ENCODE peak calls at places on chromosome 20, in six cellular contexts. One of them, this sample, is unnamed.

GRCh38 chr20:4160761-4161305 is 145.5 kb upstream of the RNF24 start:
- DNase-seq in stomach: no peak
- DNase-seq in SK-N-SH: no peak
- DNase-seq in neural progenitor cell: peak; percentile 67
- DNase-seq in PC-3: peak; percentile 38
- DNase-seq in iPS DF 6.9: no peak
- DNase-seq in this sample: no peak

GRCh38 chr20:25389381-25389857 is 1.2 kb downstream of the ABHD12 start:
- DNase-seq in PC-3: peak; percentile 37
- DNase-seq in SK-N-SH: peak; percentile 13
- DNase-seq in stomach: no peak
- DNase-seq in iPS DF 6.9: no peak
- DNase-seq in neural progenitor cell: no peak
- DNase-seq in this sample: peak; percentile 37

GRCh38 chr20:58433759-58434158 is 44.7 kb downstream of the VAPB start:
- DNase-seq in SK-N-SH: no peak
- DNase-seq in neural progenitor cell: no peak
- DNase-seq in iPS DF 6.9: no peak
- DNase-seq in stomach: no peak
- DNase-seq in PC-3: peak; percentile 60
- DNase-seq in this sample: peak; percentile 27

GRCh38 chr20:57618091-57618765 is 2.0 kb downstream of the ZBP1 start:
- DNase-seq in stomach: no peak
- DNase-seq in SK-N-SH: no peak
- DNase-seq in PC-3: peak; percentile 99
- DNase-seq in neural progenitor cell: no peak
- DNase-seq in iPS DF 6.9: no peak
- DNase-seq in this sample: peak; percentile 79

GRCh38 chr20:11832397-11832796 is 85.3 kb upstream of the BTBD3 start:
- DNase-seq in PC-3: no peak
- DNase-seq in SK-N-SH: no peak
- DNase-seq in iPS DF 6.9: no peak
- DNase-seq in stomach: no peak
- DNase-seq in neural progenitor cell: no peak
- DNase-seq in this sample: no peak

GRCh38 chr20:52105045-52105572 is 86.5 kb downstream of the ZFP64 start:
- DNase-seq in stomach: no peak
- DNase-seq in PC-3: no peak
- DNase-seq in SK-N-SH: peak; percentile 48
- DNase-seq in neural progenitor cell: peak; percentile 82
- DNase-seq in iPS DF 6.9: no peak
- DNase-seq in this sample: no peak

GRCh38 chr20:4835244-4836177 is 113.8 kb downstream of the PRND start:
- DNase-seq in SK-N-SH: no peak
- DNase-seq in iPS DF 6.9: no peak
- DNase-seq in PC-3: no peak
- DNase-seq in neural progenitor cell: no peak
- DNase-seq in stomach: no peak
- DNase-seq in this sample: no peak

GRCh38 chr20:58710481-58711265 is 18.1 kb downstream of the NPEPL1 start:
- DNase-seq in SK-N-SH: peak; percentile 14
- DNase-seq in neural progenitor cell: peak; percentile 20
- DNase-seq in iPS DF 6.9: no peak
- DNase-seq in PC-3: no peak
- DNase-seq in stomach: no peak
- DNase-seq in this sample: no peak

GRCh38 chr20:47360207-47360488 is 3.6 kb upstream of the ZMYND8 start:
- DNase-seq in PC-3: peak; percentile 86
- DNase-seq in neural progenitor cell: no peak
- DNase-seq in stomach: peak; percentile 54
- DNase-seq in SK-N-SH: no peak
- DNase-seq in iPS DF 6.9: no peak
- DNase-seq in this sample: peak; percentile 72

GRCh38 chr20:59933849-59934585 is 580 bp upstream of the SYCP2 start:
- DNase-seq in stomach: peak; percentile 85
- DNase-seq in PC-3: peak; percentile 78
- DNase-seq in SK-N-SH: peak; percentile 97
- DNase-seq in neural progenitor cell: peak; percentile 83
- DNase-seq in iPS DF 6.9: no peak
- DNase-seq in this sample: peak; percentile 76

GRCh38 chr20:54118220-54119001 is 48.0 kb upstream of the BCAS1 start:
- DNase-seq in stomach: no peak
- DNase-seq in SK-N-SH: no peak
- DNase-seq in PC-3: no peak
- DNase-seq in iPS DF 6.9: no peak
- DNase-seq in neural progenitor cell: no peak
- DNase-seq in this sample: no peak

GRCh38 chr20:47950557-47951283 is 165.4 kb upstream of the SULF2 start:
- DNase-seq in iPS DF 6.9: no peak
- DNase-seq in stomach: no peak
- DNase-seq in SK-N-SH: no peak
- DNase-seq in PC-3: peak; percentile 47
- DNase-seq in neural progenitor cell: no peak
- DNase-seq in this sample: no peak

GRCh38 chr20:45545754-45546453 is 1.3 kb downstream of the EPPIN start:
- DNase-seq in PC-3: peak; percentile 67
- DNase-seq in SK-N-SH: peak; percentile 10
- DNase-seq in stomach: no peak
- DNase-seq in neural progenitor cell: peak; percentile 70
- DNase-seq in iPS DF 6.9: peak; percentile 41
- DNase-seq in this sample: peak; percentile 23

GRCh38 chr20:25233016-25233772 is 14.7 kb upstream of the PYGB start:
- DNase-seq in stomach: peak; percentile 94
- DNase-seq in PC-3: peak; percentile 97
- DNase-seq in neural progenitor cell: peak; percentile 42
- DNase-seq in iPS DF 6.9: no peak
- DNase-seq in SK-N-SH: no peak
- DNase-seq in this sample: peak; percentile 79

GRCh38 chr20:57625181-57625958 is 5.1 kb upstream of the ZBP1 start:
- DNase-seq in stomach: no peak
- DNase-seq in SK-N-SH: no peak
- DNase-seq in iPS DF 6.9: no peak
- DNase-seq in PC-3: no peak
- DNase-seq in neural progenitor cell: no peak
- DNase-seq in this sample: no peak

GRCh38 chr20:39983655-39984054 is 705.4 kb downstream of the MAFB start:
- DNase-seq in PC-3: no peak
- DNase-seq in neural progenitor cell: no peak
- DNase-seq in iPS DF 6.9: no peak
- DNase-seq in stomach: no peak
- DNase-seq in SK-N-SH: no peak
- DNase-seq in this sample: no peak

GRCh38 chr20:41005361-41005729 is 23.3 kb upstream of the TOP1 start:
- DNase-seq in iPS DF 6.9: no peak
- DNase-seq in SK-N-SH: no peak
- DNase-seq in PC-3: peak; percentile 99
- DNase-seq in neural progenitor cell: no peak
- DNase-seq in stomach: peak; percentile 94
- DNase-seq in this sample: peak; percentile 96

GRCh38 chr20:25600632-25601031 is 15.3 kb upstream of the NINL start:
- DNase-seq in SK-N-SH: no peak
- DNase-seq in neural progenitor cell: no peak
- DNase-seq in PC-3: no peak
- DNase-seq in iPS DF 6.9: no peak
- DNase-seq in stomach: no peak
- DNase-seq in this sample: no peak

GRCh38 chr20:2331092-2331491 is 35.3 kb downstream of the TGM3 start:
- DNase-seq in PC-3: no peak
- DNase-seq in neural progenitor cell: no peak
- DNase-seq in stomach: no peak
- DNase-seq in SK-N-SH: no peak
- DNase-seq in iPS DF 6.9: no peak
- DNase-seq in this sample: no peak

GRCh38 chr20:51382986-51383821 is 159.3 kb downstream of the NFATC2 start:
- DNase-seq in SK-N-SH: no peak
- DNase-seq in iPS DF 6.9: no peak
- DNase-seq in neural progenitor cell: no peak
- DNase-seq in PC-3: peak; percentile 95
- DNase-seq in stomach: peak; percentile 71
- DNase-seq in this sample: peak; percentile 25

GRCh38 chr20:41370176-41370575 is 3.6 kb upstream of the EMILIN3 start:
- DNase-seq in neural progenitor cell: no peak
- DNase-seq in stomach: no peak
- DNase-seq in PC-3: no peak
- DNase-seq in iPS DF 6.9: no peak
- DNase-seq in SK-N-SH: no peak
- DNase-seq in this sample: no peak

DNA sequence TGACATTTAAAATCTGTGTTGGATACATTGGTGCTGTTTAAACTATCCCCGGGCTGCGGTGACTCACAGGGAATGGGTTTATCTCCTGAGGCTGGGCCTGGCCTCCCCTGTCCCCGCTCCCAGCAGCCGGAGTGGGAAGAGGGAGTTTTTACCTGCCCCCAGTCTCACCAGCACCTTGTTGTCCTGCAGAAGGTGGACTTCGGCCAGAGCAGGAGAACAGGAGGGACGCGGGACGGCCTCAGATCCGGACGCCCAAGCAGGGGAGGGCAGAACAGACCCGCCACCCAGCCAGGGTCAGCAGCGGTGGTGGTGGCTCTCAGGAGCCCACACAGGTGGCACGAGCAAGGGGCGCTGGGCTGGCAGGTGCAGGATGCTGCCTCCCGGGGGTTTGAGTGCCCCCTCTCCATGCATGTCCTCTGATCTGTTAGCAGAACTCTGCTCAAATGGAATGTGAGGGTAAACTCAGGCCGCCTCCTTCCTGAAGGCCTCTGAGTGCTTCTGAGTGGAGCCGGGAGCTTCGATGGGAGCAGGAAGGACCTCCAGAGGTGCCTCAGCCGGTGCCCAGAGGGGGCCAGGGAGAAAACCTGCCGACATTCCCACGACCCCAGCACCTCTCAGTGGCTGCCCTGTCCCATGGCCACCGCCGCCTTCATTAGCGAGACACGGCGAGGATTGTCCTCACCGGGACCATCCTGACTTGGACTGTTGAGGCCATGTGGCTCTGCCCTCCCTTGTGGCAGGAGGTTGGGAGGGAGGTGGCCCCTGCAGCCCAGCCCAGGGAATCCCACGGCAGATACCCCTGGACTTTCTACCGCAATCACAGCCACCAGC is 43.4 kb upstream of the MRGBP start:
- DNase-seq in SK-N-SH: no peak
- DNase-seq in PC-3: no peak
- DNase-seq in stomach: no peak
- DNase-seq in neural progenitor cell: no peak
- DNase-seq in iPS DF 6.9: no peak
- DNase-seq in this sample: no peak
- H3K27me3 ChIP-seq in SK-N-SH: no peaks in the 10 kb centered on the region
- H3K27me3 ChIP-seq in PC-3: no peaks in the 10 kb centered on the region
- H3K27me3 ChIP-seq in stomach: no peaks in the 10 kb centered on the region
- H3K27me3 ChIP-seq in neural progenitor cell: peaks cover 22% of the 10 kb centered on the region
- H3K27me3 ChIP-seq in iPS DF 6.9: no peaks in the 10 kb centered on the region
- H3K27me3 ChIP-seq in this sample: no peaks in the 10 kb centered on the region

DNA sequence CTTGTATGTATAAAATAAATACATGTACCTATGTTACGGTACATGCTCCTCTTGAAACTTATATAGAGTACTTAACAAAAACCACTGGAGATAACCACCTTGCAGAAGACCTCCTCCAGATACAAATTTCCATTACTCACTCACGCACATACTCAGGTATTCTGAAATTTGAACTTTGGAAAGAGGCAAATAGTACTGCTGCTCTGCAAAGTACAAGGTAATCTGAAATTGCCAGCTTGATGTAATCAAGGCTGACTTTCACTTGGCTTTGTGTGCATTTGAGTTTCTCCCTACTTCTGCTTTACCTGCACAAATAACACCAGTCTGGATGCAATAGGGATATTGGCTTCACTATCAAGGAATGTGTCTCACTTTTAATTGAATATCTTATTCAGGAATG is 123.6 kb downstream of the FOXA2 start:
- DNase-seq in iPS DF 6.9: no peak
- DNase-seq in stomach: no peak
- DNase-seq in neural progenitor cell: no peak
- DNase-seq in PC-3: no peak
- DNase-seq in SK-N-SH: no peak
- DNase-seq in this sample: no peak
- H3K27me3 ChIP-seq in iPS DF 6.9: peaks cover 15% of the 10 kb centered on the region
- H3K27me3 ChIP-seq in stomach: no peaks in the 10 kb centered on the region
- H3K27me3 ChIP-seq in neural progenitor cell: peaks cover 95% of the 10 kb centered on the region
- H3K27me3 ChIP-seq in PC-3: no peaks in the 10 kb centered on the region
- H3K27me3 ChIP-seq in SK-N-SH: peaks cover 4% of the 10 kb centered on the region
- H3K27me3 ChIP-seq in this sample: no peaks in the 10 kb centered on the region

DNA sequence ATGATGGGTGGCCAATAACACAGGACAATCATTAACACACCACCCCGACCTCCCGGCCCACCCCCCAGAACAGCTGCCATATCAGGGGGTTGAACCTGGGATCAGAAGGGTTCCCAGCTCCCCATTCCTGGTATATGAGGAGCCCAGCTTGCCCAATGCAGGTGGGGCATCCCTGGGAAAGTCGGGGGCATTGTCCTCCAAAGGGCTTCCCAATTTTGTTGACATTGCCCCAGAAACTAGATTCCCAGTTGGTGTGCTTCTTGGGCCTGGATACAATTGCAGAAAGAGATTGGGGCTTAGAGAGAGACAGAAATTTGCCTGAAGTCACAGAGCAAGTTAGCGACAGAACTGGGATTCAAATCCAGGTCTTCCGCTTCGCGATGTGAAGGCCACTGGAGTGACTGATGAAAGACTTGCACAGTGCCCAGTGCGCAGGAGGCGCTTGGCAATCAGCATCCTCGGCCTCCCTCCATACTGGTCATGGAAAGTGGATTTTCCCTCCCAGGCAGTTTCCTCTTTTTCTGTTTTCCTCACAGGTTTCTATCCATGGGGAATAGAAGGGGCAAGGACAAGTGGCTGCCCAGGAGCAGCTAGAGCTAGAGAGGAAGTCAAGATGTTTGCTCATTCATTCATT is 59.5 kb upstream of the TTPAL start:
- DNase-seq in PC-3: no peak
- DNase-seq in SK-N-SH: no peak
- DNase-seq in stomach: no peak
- DNase-seq in iPS DF 6.9: no peak
- DNase-seq in neural progenitor cell: no peak
- DNase-seq in this sample: no peak
- H3K27me3 ChIP-seq in PC-3: no peaks in the 10 kb centered on the region
- H3K27me3 ChIP-seq in SK-N-SH: no peaks in the 10 kb centered on the region
- H3K27me3 ChIP-seq in stomach: no peaks in the 10 kb centered on the region
- H3K27me3 ChIP-seq in iPS DF 6.9: no peaks in the 10 kb centered on the region
- H3K27me3 ChIP-seq in neural progenitor cell: no peaks in the 10 kb centered on the region
- H3K27me3 ChIP-seq in this sample: no peaks in the 10 kb centered on the region

DNA sequence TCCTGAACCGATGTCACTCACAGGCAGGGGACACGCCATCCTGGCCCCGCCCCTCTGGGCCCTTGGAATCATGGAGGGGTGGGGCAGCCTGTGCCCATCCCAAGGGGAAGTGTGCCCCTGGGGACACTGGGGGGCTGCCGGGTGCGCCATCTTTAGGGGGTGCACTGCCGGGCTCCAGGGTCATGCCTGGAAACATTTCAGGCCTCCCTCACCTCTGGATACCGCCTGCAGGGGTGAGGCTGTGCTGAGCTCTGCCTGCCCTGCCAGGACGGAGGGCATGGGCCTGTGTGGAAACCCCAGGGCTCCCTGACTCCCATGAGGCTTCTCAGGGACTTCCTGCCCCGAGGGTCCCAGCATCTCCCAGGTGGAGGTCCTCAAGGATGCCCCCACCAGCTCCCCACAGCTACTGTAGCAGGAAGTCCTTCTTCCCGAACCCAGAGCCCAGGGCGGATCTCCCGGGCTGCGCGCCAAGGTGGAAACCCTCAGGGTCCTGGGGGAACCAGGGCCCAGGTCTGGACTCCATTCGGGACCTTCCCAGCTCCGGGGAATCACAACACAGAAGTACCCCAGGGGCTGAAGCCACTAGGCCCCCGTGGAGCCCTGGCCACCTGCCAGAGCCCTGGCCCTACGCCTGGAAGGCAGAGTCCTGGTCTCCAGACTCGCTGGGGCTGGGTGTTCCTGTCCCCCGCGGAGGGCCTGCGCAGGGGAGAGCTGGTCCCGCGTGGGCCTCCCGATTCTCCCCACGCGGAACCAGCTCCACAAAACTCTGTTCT is 15.6 kb downstream of the CHRNA4 start:
- DNase-seq in PC-3: no peak
- DNase-seq in stomach: no peak
- DNase-seq in SK-N-SH: peak; percentile 71
- DNase-seq in neural progenitor cell: no peak
- DNase-seq in iPS DF 6.9: no peak
- DNase-seq in this sample: no peak
- H3K27me3 ChIP-seq in PC-3: peaks cover 60% of the 10 kb centered on the region
- H3K27me3 ChIP-seq in stomach: peaks cover 4% of the 10 kb centered on the region
- H3K27me3 ChIP-seq in SK-N-SH: no peaks in the 10 kb centered on the region
- H3K27me3 ChIP-seq in neural progenitor cell: no peaks in the 10 kb centered on the region
- H3K27me3 ChIP-seq in iPS DF 6.9: no peaks in the 10 kb centered on the region
- H3K27me3 ChIP-seq in this sample: no peaks in the 10 kb centered on the region